ENCODE peak calls at places on chromosome 1, in six cellular contexts. E, U, W, I, X and C are unnamed samples.

GRCh38 chr1:91828583-91829281 is 57.2 kb downstream of the TGFBR3 start:
- DNase-seq in E (no peak), I (no peak), U (no peak), W (no peak), X (no peak), C (no peak)

GRCh38 chr1:30758785-30759380 is 1.3 kb upstream of the LAPTM5 start:
- DNase-seq in I (peak; percentile 25), X (peak; percentile 18), E (peak; percentile 28), W (no peak), U (no peak), C (no peak)

GRCh38 chr1:118100686-118101300 is 84.2 kb downstream of the SPAG17 start:
- DNase-seq in U (peak; percentile 63), W (peak; percentile 23), E (no peak), I (no peak), X (peak; percentile 39), C (no peak)

GRCh38 chr1:51518730-51519047 is 377 bp downstream of the EPS15 start:
- DNase-seq in E (peak; percentile 62), X (peak; percentile 13), W (peak; percentile 70), U (no peak), I (no peak), C (no peak)

GRCh38 chr1:223022641-223023473 is 120.2 kb downstream of the TLR5 start:
- DNase-seq in E (no peak), X (no peak), U (no peak), W (no peak), I (no peak), C (no peak)

GRCh38 chr1:203526572-203526971 is 32.6 kb downstream of the OPTC start:
- DNase-seq in I (no peak), X (peak; percentile 33), W (no peak), E (no peak), U (no peak), C (no peak)

GRCh38 chr1:117671781-117672501 is 66.1 kb downstream of the TENT5C start:
- DNase-seq in I (peak; percentile 24), U (no peak), W (peak; percentile 66), E (peak; percentile 23), X (no peak), C (no peak)

GRCh38 chr1:35886606-35887431 is 3.8 kb downstream of the AGO1 start:
- DNase-seq in I (no peak), U (peak; percentile 3), E (no peak), W (peak; percentile 16), X (no peak), C (no peak)

GRCh38 chr1:228342627-228343210 is 63.9 kb downstream of the TRIM11 start:
- DNase-seq in U (no peak), E (no peak), I (no peak), W (no peak), X (no peak), C (no peak)

GRCh38 chr1:218585565-218586184 is 240.5 kb downstream of the TGFB2 start:
- DNase-seq in U (no peak), I (peak; percentile 95), X (no peak), W (no peak), E (peak; percentile 72), C (no peak)

GRCh38 chr1:34066921-34067603 is 98.0 kb downstream of the CSMD2 start:
- DNase-seq in I (no peak), E (no peak), W (no peak), U (no peak), X (peak; percentile 89), C (peak; percentile 39)

GRCh38 chr1:7235871-7236472 is 450.7 kb downstream of the CAMTA1 start:
- DNase-seq in X (no peak), W (no peak), I (no peak), U (no peak), E (no peak), C (no peak)

GRCh38 chr1:202154766-202155477 is 5.5 kb downstream of the PTPN7 start:
- DNase-seq in W (peak; percentile 70), I (peak; percentile 80), X (peak; percentile 52), E (peak; percentile 53), U (peak; percentile 63), C (peak; percentile 20)

GRCh38 chr1:244092293-244093264 is 41.5 kb downstream of the ZBTB18 start:
- DNase-seq in E (peak; percentile 33), I (peak; percentile 63), W (peak; percentile 61), X (peak; percentile 77), U (no peak), C (no peak)

GRCh38 chr1:74748962-74749361 is 16.0 kb downstream of the TYW3 start:
- DNase-seq in X (no peak), U (no peak), W (no peak), E (peak; percentile 29), I (no peak), C (no peak)

GRCh38 chr1:20102875-20103274 is 16.5 kb downstream of the PLA2G2D start:
- DNase-seq in E (no peak), X (peak; percentile 54), U (no peak), I (no peak), W (no peak), C (peak; percentile 35)

GRCh38 chr1:33165809-33166208 is 16.0 kb downstream of the TRIM62 start:
- DNase-seq in W (no peak), X (no peak), E (no peak), I (no peak), U (no peak), C (no peak)

GRCh38 chr1:102970496-102971078 is 137.7 kb downstream of the COL11A1 start:
- DNase-seq in E (peak; percentile 57), U (peak; percentile 59), X (peak; percentile 48), I (peak; percentile 65), W (peak; percentile 19), C (peak; percentile 30)

GRCh38 chr1:84913025-84913892 is 20.3 kb upstream of the LPAR3 start:
- DNase-seq in X (no peak), E (no peak), U (no peak), I (no peak), W (peak; percentile 31), C (no peak)